ENCODE peak calls at places on chromosomes 7 and 10, in nine cellular contexts. T, H, L, U, G, W, P, O and I are unnamed samples. For H3K27me3 and H3K4me1, the result is how much of the 10 kb centered on the place peaks cover.

GRCh38 chr7:25069900-25070443 is 55.1 kb downstream of the CYCS start:
- DNase-seq in U (peak), W (peak), P (peak), O (peak), L (peak), G (peak), T (peak), H (no peak), I (peak)

GRCh38 chr7:123916240-123916724 is 8.8 kb upstream of the SPAM1 start:
- DNase-seq in U (peak), T (no peak), P (no peak), O (peak), W (peak), H (no peak), L (peak), G (peak), I (peak)

GRCh38 chr10:6052247-6053221 is 9.6 kb downstream of the IL2RA start:
- DNase-seq in U (peak), O (no peak), P (no peak), T (no peak), W (no peak), L (no peak), H (peak), G (no peak), I (no peak)

GRCh38 chr10:119306514-119306951 is 99.2 kb downstream of the GRK5 start:
- DNase-seq in G (no peak), U (peak), O (no peak), T (no peak), H (no peak), W (peak), L (peak), P (no peak), I (no peak)

GRCh38 chr10:73263948-73264347 is 11.5 kb upstream of the MRPS16 start:
- DNase-seq in H (no peak), U (no peak), O (peak), L (peak), T (no peak), G (no peak), P (no peak), W (peak), I (no peak)

GRCh38 chr10:60495357-60495756 is 105.7 kb upstream of the ANK3 start:
- DNase-seq in H (no peak), P (no peak), O (peak), G (no peak), L (peak), W (no peak), T (no peak), U (no peak), I (no peak)

GRCh38 chr7:28181921-28182517 is 1.4 kb upstream of the JAZF1 start:
- DNase-seq in U (no peak), H (no peak), G (no peak), L (no peak), P (peak), T (no peak), W (no peak), O (no peak), I (no peak)

GRCh38 chr7:20228654-20229053 is 11.5 kb upstream of the MACC1 start:
- DNase-seq in W (no peak), H (no peak), P (no peak), L (no peak), U (no peak), O (no peak), G (no peak), T (no peak), I (peak)

GRCh38 chr7:47482013-47482761 is 99.7 kb downstream of the TNS3 start:
- DNase-seq in H (no peak), T (peak), L (peak), W (peak), U (no peak), O (peak), P (peak), G (no peak), I (peak)

GRCh38 chr10:75610187-75610586 is 178.8 kb downstream of the LRMDA start:
- DNase-seq in W (no peak), L (no peak), G (no peak), U (no peak), P (no peak), O (no peak), T (no peak), H (no peak), I (no peak)

GRCh38 chr10:60511823-60512222 is 122.1 kb upstream of the ANK3 start:
- DNase-seq in U (no peak), O (no peak), W (no peak), P (no peak), L (no peak), H (no peak), G (no peak), T (no peak), I (no peak)

DNA sequence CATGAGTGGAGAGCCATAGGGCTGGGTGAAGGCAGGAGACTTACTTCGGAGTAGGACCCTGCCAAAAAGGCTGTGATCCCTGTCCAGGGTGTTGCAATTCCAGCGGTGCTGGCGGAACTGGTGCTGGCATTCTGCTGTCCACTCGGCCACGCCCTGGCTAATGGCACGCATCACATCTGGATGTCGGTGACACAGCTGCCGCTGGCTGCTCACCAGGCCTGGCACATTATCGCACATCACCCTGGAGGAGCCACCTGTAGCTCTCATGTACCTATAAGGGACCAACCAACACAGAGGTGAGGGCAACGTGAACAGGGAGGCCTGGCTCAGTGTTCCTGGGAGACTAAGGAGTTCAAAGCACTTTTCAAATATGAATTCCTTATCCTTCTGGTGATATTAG is 2.3 kb downstream of the WNT2 start:
- DNase-seq in U (no peak), O (no peak), G (no peak), H (no peak), W (no peak), P (no peak), T (no peak), L (no peak), I (no peak)
- H3K27me3 ChIP-seq in U (half or more), O (under half), G (under half), H (under half), W (half or more), P (half or more), T (under half), L (under half), I (under half)

GRCh38 chr7:55964802-55965470 is 551 bp downstream of the NIPSNAP2 start:
- DNase-seq in G (peak), H (no peak), O (peak), P (peak), T (peak), U (peak), W (peak), L (peak), I (peak)

GRCh38 chr7:55965805-55966421 is 1.5 kb downstream of the NIPSNAP2 start:
- DNase-seq in P (no peak), G (no peak), W (no peak), H (no peak), L (peak), T (peak), O (peak), U (no peak), I (no peak)

GRCh38 chr7:55969391-55969790 is 5.0 kb downstream of the NIPSNAP2 start:
- DNase-seq in H (no peak), G (no peak), L (no peak), P (no peak), U (no peak), T (no peak), O (no peak), W (no peak), I (no peak)

GRCh38 chr7:55964261-55964801 is at the start of gene NIPSNAP2:
- DNase-seq in H (no peak), G (peak), L (peak), T (peak), U (peak), O (peak), W (peak), P (peak), I (peak)

GRCh38 chr7:55966851-55967250 is 2.5 kb downstream of the NIPSNAP2 start:
- DNase-seq in U (no peak), G (no peak), H (no peak), O (no peak), W (no peak), P (no peak), T (peak), L (no peak), I (no peak)
- H3K4me1 ChIP-seq in U (under half), G (under half), H (under half), O (under half), W (under half), P (under half), T (under half), L (under half), I (under half)

GRCh38 chr10:67533376-67533775 is 162.6 kb downstream of the CTNNA3 start:
- DNase-seq in W (no peak), H (no peak), U (no peak), T (no peak), L (no peak), G (no peak), O (no peak), P (no peak), I (no peak)
- H3K27me3 ChIP-seq in W (under half), H (under half), U (under half), T (under half), L (under half), G (under half), O (under half), P (under half), I (under half)

GRCh38 chr10:35336921-35337741 is 822 bp downstream of the CCNY start:
- DNase-seq in P (peak), T (peak), L (peak), H (no peak), U (peak), W (peak), O (no peak), G (no peak), I (peak)
- H3K4me1 ChIP-seq in P (under half), T (half or more), L (under half), H (half or more), U (half or more), W (under half), O (under half), G (under half), I (half or more)

DNA sequence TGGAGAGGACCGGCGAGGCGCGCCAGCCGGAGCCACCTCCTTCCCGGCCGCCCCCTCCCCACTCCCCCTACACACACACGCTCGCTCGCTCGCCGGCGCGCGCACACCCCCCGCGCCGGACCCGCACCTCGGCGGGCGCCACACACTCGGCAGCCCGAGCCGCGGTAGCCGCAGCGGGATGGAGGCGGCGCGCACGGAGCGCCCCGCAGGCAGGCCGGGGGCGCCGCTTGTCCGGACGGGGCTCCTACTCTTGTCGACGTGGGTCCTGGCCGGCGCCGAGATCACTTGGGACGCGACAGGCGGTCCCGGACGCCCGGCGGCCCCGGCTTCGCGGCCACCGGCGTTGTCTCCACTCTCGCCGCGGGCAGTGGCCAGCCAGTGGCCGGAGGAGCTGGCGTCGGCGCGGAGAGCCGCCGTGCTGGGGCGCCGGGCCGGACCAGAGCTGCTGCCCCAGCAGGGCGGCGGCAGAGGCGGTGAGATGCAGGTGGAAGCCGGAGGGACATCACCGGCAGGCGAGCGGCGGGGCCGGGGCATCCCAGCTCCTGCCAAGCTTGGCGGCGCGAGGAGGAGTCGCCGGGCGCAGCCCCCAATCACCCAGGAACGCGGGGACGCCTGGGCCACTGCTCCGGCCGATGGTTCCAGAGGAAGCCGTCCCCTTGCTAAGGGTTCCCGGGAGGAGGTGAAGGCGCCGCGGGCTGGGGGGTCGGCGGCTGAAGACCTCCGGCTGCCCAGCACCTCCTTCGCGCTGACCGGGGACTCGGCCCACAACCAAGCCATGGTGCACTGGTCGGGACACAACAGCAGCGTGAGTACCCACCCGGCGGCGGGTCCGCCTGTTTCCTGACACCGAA is at the start of gene SORCS3:
- DNase-seq in W (no peak), U (no peak), H (no peak), P (no peak), L (peak), T (no peak), O (no peak), G (no peak), I (no peak)
- H3K27me3 ChIP-seq in W (under half), U (half or more), H (under half), P (under half), L (half or more), T (under half), O (under half), G (under half), I (under half)

GRCh38 chr10:62561151-62561550 is 187.0 kb downstream of the ZNF365 start:
- DNase-seq in O (peak), H (no peak), G (no peak), P (no peak), T (no peak), L (peak), W (no peak), U (no peak), I (no peak)
- H3K4me1 ChIP-seq in O (under half), H (under half), G (under half), P (under half), T (under half), L (under half), W (under half), U (under half), I (under half)

GRCh38 chr7:136654406-136654805 is 214.0 kb upstream of the CHRM2 start:
- DNase-seq in W (no peak), L (peak), G (no peak), H (no peak), U (no peak), P (no peak), O (no peak), T (no peak), I (no peak)
- H3K27me3 ChIP-seq in W (under half), L (under half), G (under half), H (under half), U (under half), P (under half), O (under half), T (under half), I (under half)